ENCODE peak calls at places on chromosomes 4 and X, in four cellular contexts. G, S, A and Q are unnamed samples.

GRCh38 chr4:23614284-23614892 is 275.5 kb downstream of the PPARGC1A start:
- DNase-seq in S (peak; percentile 28), G (no peak), A (peak; percentile 3), Q (no peak)

GRCh38 chr4:89994176-89994873 is 99.7 kb downstream of the MMRN1 start:
- DNase-seq in G (no peak), S (peak; percentile 1), A (no peak), Q (peak; percentile 2)

GRCh38 chr4:149203256-149204001 is 612.2 kb downstream of the IQCM start:
- DNase-seq in A (no peak), S (no peak), G (peak; percentile 4), Q (no peak)

GRCh38 chr4:3489451-3489962 is 26.4 kb downstream of the DOK7 start:
- DNase-seq in A (no peak), S (peak; percentile 70), G (no peak), Q (no peak)

GRCh38 chr4:105461221-105462041 is 12.4 kb downstream of the PPA2 start:
- DNase-seq in G (no peak), A (no peak), S (no peak), Q (no peak)

GRCh38 chrX:2423293-2423692 is 77.5 kb downstream of the DHRSX start:
- DNase-seq in G (peak; percentile 68), S (no peak), A (no peak), Q (no peak)

GRCh38 chrX:140132937-140133336 is 167.6 kb upstream of the CXorf66 start:
- DNase-seq in S (no peak), A (no peak), G (no peak), Q (no peak)

GRCh38 chrX:139905041-139905440 is 27.8 kb downstream of the ATP11C start:
- DNase-seq in G (no peak), S (no peak), A (no peak), Q (no peak)

GRCh38 chr4:85210353-85210752 is 243.9 kb upstream of the WDFY3 start:
- DNase-seq in G (no peak), A (no peak), S (no peak), Q (peak; percentile 45)
- H3K27ac ChIP-seq in G (no peak overlapping the region), A (no peak overlapping the region), S (no peak overlapping the region), Q (no peak overlapping the region)

GRCh38 chr4:156656911-156657310 is 314.7 kb downstream of the PDGFC start:
- DNase-seq in A (no peak), G (no peak), S (no peak), Q (no peak)
- TF ChIP-seq CTCF in A (no peak), G (no peak), S (no peak), Q (no peak)

DNA sequence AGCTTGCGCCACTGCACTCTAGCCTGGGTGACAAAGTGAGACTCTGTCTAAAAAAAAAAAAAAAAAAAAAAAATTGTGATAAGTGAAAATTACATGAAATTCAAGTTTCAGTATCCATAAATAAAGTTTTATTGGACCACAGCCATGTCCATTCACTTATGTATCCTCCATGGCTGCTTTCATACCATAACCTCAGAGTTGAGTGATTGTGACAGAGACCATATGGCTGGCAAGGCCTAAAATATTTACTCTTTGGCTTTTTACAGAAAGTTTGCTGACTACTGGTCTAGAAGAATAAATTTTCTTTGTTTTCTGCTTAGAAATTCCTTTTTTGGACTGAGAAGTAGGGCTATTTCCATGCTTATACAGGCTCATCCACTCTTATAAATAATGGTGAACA is 11.8 kb upstream of the SHISA3 start:
- DNase-seq in A (no peak), G (no peak), S (no peak), Q (no peak)
- H3K27ac ChIP-seq in A (no peak overlapping the region), G (no peak overlapping the region), S (no peak overlapping the region), Q (no peak overlapping the region)

DNA sequence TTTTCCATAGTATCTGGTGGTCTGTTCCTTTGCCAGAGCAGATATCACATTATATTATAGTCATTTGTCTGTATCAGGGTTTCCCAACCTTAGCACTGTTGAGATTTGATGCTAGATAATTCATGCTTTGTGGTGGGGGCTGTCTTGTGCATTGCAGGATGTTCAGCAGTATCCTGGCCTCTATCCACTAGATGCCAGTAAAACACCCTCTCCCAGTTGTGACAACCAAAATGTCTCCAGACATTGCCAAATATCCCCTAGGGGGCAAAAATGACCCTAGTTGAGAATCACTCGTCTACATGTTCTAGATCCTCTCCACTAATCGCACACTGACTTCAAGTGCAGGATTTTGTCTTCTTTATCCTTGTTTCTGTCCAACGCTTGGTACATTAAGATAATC is 160.8 kb downstream of the FANCB start:
- DNase-seq in A (no peak), S (peak; percentile 10), G (no peak), Q (no peak)
- TF ChIP-seq CTCF in A (no peak), S (peak; percentile 14), G (peak; percentile 32), Q (no peak)

GRCh38 chrX:155026727-155027508 is at the start of gene FUNDC2:
- DNase-seq in G (peak; percentile 86), S (peak; percentile 94), A (peak; percentile 7), Q (peak; percentile 86)

GRCh38 chrX:155027509-155028066 is 944 bp downstream of the FUNDC2 start:
- DNase-seq in A (no peak), S (peak; percentile 49), G (peak; percentile 45), Q (peak; percentile 4)

GRCh38 chrX:155026420-155026726 is 271 bp upstream of the FUNDC2 start:
- DNase-seq in G (no peak), S (no peak), A (peak; percentile 72), Q (no peak)

GRCh38 chrX:155022587-155022986 is at the start of gene F8:
- DNase-seq in S (no peak), A (no peak), G (no peak), Q (no peak)

DNA sequence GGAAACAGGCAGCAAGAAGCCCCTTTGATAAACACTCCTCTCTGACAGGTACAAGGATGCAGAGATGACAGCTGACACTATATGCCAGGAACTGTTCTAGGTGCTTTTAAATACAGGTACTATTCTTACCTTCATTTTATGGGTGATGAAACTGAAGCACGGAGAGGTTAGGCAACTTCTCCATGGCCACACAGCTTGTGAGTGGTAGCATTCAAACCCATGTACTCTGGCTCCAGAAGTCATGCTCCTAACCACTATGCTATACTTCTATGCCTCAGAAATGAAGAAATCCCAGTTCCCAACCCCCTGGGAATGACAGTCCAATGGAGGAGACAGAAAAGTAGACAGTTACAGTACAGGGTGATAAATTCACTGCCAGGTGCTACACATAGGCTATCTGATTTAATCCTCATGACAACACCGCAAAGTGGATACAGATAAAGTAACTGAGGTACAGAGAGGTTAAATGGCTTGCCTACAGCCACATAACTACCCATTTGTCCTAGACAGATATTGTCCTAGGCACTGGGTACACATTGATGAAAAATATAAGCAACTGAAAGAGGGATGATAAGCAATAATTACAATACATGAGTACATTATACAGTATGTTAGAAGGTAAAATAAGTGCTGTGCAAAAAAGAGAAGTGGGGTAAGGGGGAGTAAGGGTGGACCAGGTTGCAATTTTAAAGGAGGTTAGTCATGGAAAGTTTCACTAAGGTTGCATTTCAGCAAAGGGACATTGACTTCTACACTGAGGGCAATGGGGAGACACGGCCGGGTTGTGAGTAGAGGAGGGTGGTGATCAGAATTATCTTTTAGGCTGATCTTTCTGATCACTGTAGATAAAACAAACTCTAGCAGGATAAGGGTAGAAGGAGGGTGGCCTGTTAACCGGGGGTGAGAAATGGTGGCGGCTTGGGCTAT is 1.6 kb upstream of the F8 start:
- DNase-seq in S (no peak), G (no peak), A (no peak), Q (no peak)
- H3K27ac ChIP-seq in S (no peak overlapping the region), G (no peak overlapping the region), A (peak overlapping the region; percentile 41), Q (no peak overlapping the region)

GRCh38 chrX:134908235-134908834 is 82.5 kb upstream of the SMIM10 start:
- DNase-seq in S (peak; percentile 42), A (no peak), G (peak; percentile 33), Q (no peak)
- TF ChIP-seq CTCF in S (peak; percentile 40), A (peak; percentile 19), G (peak; percentile 25), Q (no peak)

GRCh38 chr4:10105920-10106319 is 10.7 kb downstream of the WDR1 start:
- DNase-seq in G (no peak), S (no peak), A (no peak), Q (no peak)

GRCh38 chr4:10104211-10104990 is 12.2 kb downstream of the WDR1 start:
- DNase-seq in S (no peak), A (no peak), G (no peak), Q (no peak)

GRCh38 chr4:10106421-10107039 is 10.1 kb downstream of the WDR1 start:
- DNase-seq in S (peak; percentile 57), A (peak; percentile 86), G (peak; percentile 97), Q (peak; percentile 94)

GRCh38 chr4:10105421-10105820 is 11.2 kb downstream of the WDR1 start:
- DNase-seq in S (no peak), A (no peak), G (no peak), Q (no peak)

DNA sequence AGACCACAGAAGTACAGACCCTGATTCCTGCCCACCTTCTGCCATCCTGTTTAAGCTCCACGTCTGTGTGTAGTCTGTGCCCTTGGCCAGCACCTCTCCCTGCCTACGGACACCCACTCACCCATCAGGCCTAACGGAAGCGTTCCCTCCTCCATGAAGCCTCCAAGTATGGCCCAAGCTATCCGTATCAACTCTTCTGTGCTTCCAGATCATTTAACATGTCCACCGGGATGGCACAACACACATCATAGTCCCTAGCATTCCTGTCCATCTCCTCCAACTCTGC is 11.7 kb downstream of the WDR1 start:
- DNase-seq in A (no peak), G (no peak), S (no peak), Q (no peak)
- H3K27ac ChIP-seq in A (no peak overlapping the region), G (no peak overlapping the region), S (no peak overlapping the region), Q (peak overlapping the region; percentile 35)